ENCODE peak calls at places on chromosomes 4 and X, in ten cellular contexts. S is activated naive CD8-positive, alpha-beta T cell treated with anti-CD3 and anti-CD28 coated beads for 36 hours; V is activated T-cell treated with anti-CD3 and anti-CD28 coated beads, Interleukin-2, amount 50 U/mL, for 4 hours; Q is K562; A is LHCN-M2; B is ACHN; C is upper lobe of right lung; U is T-helper 2 cell; Y is renal cortical epithelial cell; X is AG04450. T is an unnamed sample.
A peak's percentile ranks its signal among the peaks of the same experiment; 100 is the strongest.

GRCh38 chrX:40646489-40647306 is 663 bp downstream of the CXorf38 start:
- DNase-seq in S (peak; percentile 34), V (peak; percentile 18), Q (peak; percentile 71), A (peak; percentile 25), B (peak; percentile 9), C (peak; percentile 70), U (peak; percentile 7), Y (no peak), X (no peak), T (peak; percentile 33)

GRCh38 chr4:170089743-170090666 is at the start of gene AADAT:
- DNase-seq in S (peak; percentile 45), V (no peak), Q (peak; percentile 33), A (peak; percentile 82), B (peak; percentile 81), C (peak; percentile 91), U (no peak), Y (peak; percentile 38), X (peak; percentile 41), T (peak; percentile 89)

GRCh38 chr4:158193171-158193749 is 17.0 kb upstream of the TMEM144 start:
- DNase-seq in S (no peak), V (no peak), Q (peak; percentile 43), A (peak; percentile 54), B (peak; percentile 61), C (no peak), U (no peak), Y (peak; percentile 56), X (no peak), T (no peak)

GRCh38 chr4:143437937-143438336 is 75.6 kb upstream of the SMARCA5 start:
- DNase-seq in S (no peak), V (no peak), Q (no peak), A (no peak), B (no peak), C (no peak), U (no peak), Y (no peak), X (no peak), T (no peak)

GRCh38 chr4:825969-826330 is at the start of gene CPLX1:
- DNase-seq in S (peak; percentile 34), V (no peak), Q (peak; percentile 91), A (no peak), B (peak; percentile 49), C (peak; percentile 66), U (peak; percentile 35), Y (no peak), X (no peak), T (no peak)

GRCh38 chrX:69503228-69503834 is 795 bp upstream of the NALF2 start:
- DNase-seq in S (no peak), V (no peak), Q (no peak), A (no peak), B (no peak), C (no peak), U (no peak), Y (peak; percentile 7), X (no peak), T (no peak)

GRCh38 chr4:77001907-77002306 is 52.4 kb downstream of the SEPTIN11 start:
- DNase-seq in S (no peak), V (no peak), Q (no peak), A (peak; percentile 74), B (peak; percentile 22), C (no peak), U (no peak), Y (peak; percentile 86), X (no peak), T (no peak)

GRCh38 chr4:60452259-60452658 is 747.9 kb upstream of the ADGRL3 start:
- DNase-seq in S (no peak), V (no peak), Q (no peak), A (no peak), B (no peak), C (no peak), U (no peak), Y (no peak), X (no peak), T (no peak)

GRCh38 chrX:132957211-132958085 is 981 bp downstream of the HS6ST2 start:
- DNase-seq in S (peak; percentile 2), V (no peak), Q (no peak), A (no peak), B (no peak), C (no peak), U (no peak), Y (no peak), X (no peak), T (no peak)

GRCh38 chr4:1234811-1235292 is 14.1 kb downstream of the CTBP1 start:
- DNase-seq in S (no peak), V (no peak), Q (no peak), A (no peak), B (no peak), C (peak; percentile 50), U (no peak), Y (no peak), X (no peak), T (no peak)

GRCh38 chrX:98654565-98654964 is 1755.5 kb downstream of the PCDH19 start:
- DNase-seq in S (no peak), V (no peak), Q (no peak), A (no peak), B (no peak), C (no peak), U (no peak), Y (no peak), X (no peak), T (no peak)

GRCh38 chr4:76341063-76341462 is 34.5 kb downstream of the STBD1 start:
- DNase-seq in S (no peak), V (no peak), Q (peak; percentile 51), A (peak; percentile 61), B (peak; percentile 23), C (no peak), U (no peak), Y (peak; percentile 78), X (peak; percentile 8), T (peak; percentile 53)

GRCh38 chrX:15207994-15208393 is 61.9 kb downstream of the ASB9 start:
- DNase-seq in S (no peak), V (no peak), Q (no peak), A (no peak), B (no peak), C (no peak), U (no peak), Y (no peak), X (no peak), T (no peak)

GRCh38 chrX:44314259-44314734 is 29.2 kb downstream of the EFHC2 start:
- DNase-seq in S (no peak), V (no peak), Q (peak; percentile 89), A (peak; percentile 86), B (no peak), C (no peak), U (no peak), Y (peak; percentile 75), X (peak; percentile 0), T (no peak)

GRCh38 chrX:125507119-125507518 is 187.4 kb downstream of the TEX13C start:
- DNase-seq in S (no peak), V (no peak), Q (no peak), A (no peak), B (no peak), C (no peak), U (no peak), Y (peak; percentile 30), X (no peak), T (no peak)

GRCh38 chr4:169239236-169239905 is 31.4 kb downstream of the SH3RF1 start:
- DNase-seq in S (no peak), V (no peak), Q (no peak), A (no peak), B (no peak), C (no peak), U (no peak), Y (no peak), X (no peak), T (no peak)

GRCh38 chr4:102869569-102870227 is 906 bp downstream of the CISD2 start:
- DNase-seq in S (no peak), V (peak; percentile 57), Q (peak; percentile 64), A (no peak), B (no peak), C (no peak), U (no peak), Y (peak; percentile 7), X (no peak), T (no peak)

GRCh38 chr4:132065940-132066495 is 1083.1 kb upstream of the PCDH10 start:
- DNase-seq in S (no peak), V (no peak), Q (no peak), A (no peak), B (no peak), C (no peak), U (no peak), Y (peak; percentile 3), X (peak; percentile 4), T (no peak)

GRCh38 chrX:19810809-19811208 is 76.6 kb downstream of the SH3KBP1 start:
- DNase-seq in S (no peak), V (no peak), Q (no peak), A (peak; percentile 65), B (no peak), C (no peak), U (no peak), Y (no peak), X (no peak), T (no peak)

GRCh38 chrX:70508296-70508911 is 63.8 kb downstream of the DLG3 start:
- DNase-seq in S (peak; percentile 13), V (no peak), Q (no peak), A (no peak), B (no peak), C (no peak), U (no peak), Y (no peak), X (no peak), T (no peak)

GRCh38 chrX:119758682-119759332 is 419 bp downstream of the SOWAHD start:
- DNase-seq in S (peak; percentile 41), V (no peak), Q (peak; percentile 50), A (no peak), B (no peak), C (no peak), U (peak; percentile 28), Y (no peak), X (no peak), T (no peak)

GRCh38 chr4:147042046-147042445 is 96.4 kb upstream of the TTC29 start:
- DNase-seq in S (no peak), V (no peak), Q (no peak), A (no peak), B (no peak), C (no peak), U (no peak), Y (no peak), X (no peak), T (no peak)

GRCh38 chr4:39446842-39447573 is 11.7 kb downstream of the RPL9 start:
- DNase-seq in S (peak; percentile 71), V (peak; percentile 41), Q (no peak), A (no peak), B (no peak), C (peak; percentile 89), U (peak; percentile 30), Y (peak; percentile 48), X (no peak), T (no peak)

GRCh38 chrX:48003367-48003757 is 427 bp downstream of the ZNF182 start:
- DNase-seq in S (peak; percentile 18), V (no peak), Q (peak; percentile 8), A (no peak), B (no peak), C (peak; percentile 56), U (no peak), Y (no peak), X (no peak), T (no peak)

GRCh38 chr4:55312491-55313101 is 33.4 kb upstream of the SRD5A3 start:
- DNase-seq in S (no peak), V (peak; percentile 12), Q (no peak), A (peak; percentile 55), B (peak; percentile 27), C (no peak), U (no peak), Y (peak; percentile 50), X (no peak), T (no peak)

GRCh38 chr4:173509031-173510001 is 20.7 kb downstream of the HAND2 start:
- DNase-seq in S (no peak), V (no peak), Q (no peak), A (no peak), B (no peak), C (no peak), U (no peak), Y (no peak), X (no peak), T (peak; percentile 79)

GRCh38 chrX:116204947-116205346 is 34.4 kb downstream of the AGTR2 start:
- DNase-seq in S (no peak), V (no peak), Q (peak; percentile 8), A (no peak), B (peak; percentile 3), C (no peak), U (no peak), Y (peak; percentile 17), X (no peak), T (no peak)

GRCh38 chr4:78703079-78703478 is 73.1 kb upstream of the BMP2K start:
- DNase-seq in S (no peak), V (no peak), Q (no peak), A (no peak), B (no peak), C (no peak), U (no peak), Y (no peak), X (no peak), T (no peak)

T was measured in hepatic stellate cell.